ENCODE peak calls at places on chromosome 16, in ten cellular contexts. K, U, X, L, O, G, W, Q, N and E are unnamed samples.

GRCh38 chr16:57743458-57743857 is 7.9 kb downstream of the KATNB1 start:
- DNase-seq in K (no peak), U (no peak), X (no peak), L (no peak), O (no peak), G (no peak), W (no peak), Q (no peak), N (no peak), E (no peak)

GRCh38 chr16:69476920-69477418 is 52.5 kb downstream of the CYB5B start:
- DNase-seq in K (no peak), U (no peak), X (no peak), L (no peak), O (no peak), G (peak), W (no peak), Q (no peak), N (no peak), E (no peak)

GRCh38 chr16:4263504-4264436 is 9.1 kb downstream of the TFAP4 start:
- DNase-seq in K (no peak), U (no peak), X (peak), L (no peak), O (no peak), G (no peak), W (peak), Q (peak), N (peak), E (peak)

GRCh38 chr16:85639529-85640253 is 26.6 kb downstream of the GSE1 start:
- DNase-seq in K (no peak), U (no peak), X (peak), L (no peak), O (peak), G (no peak), W (no peak), Q (peak), N (no peak), E (no peak)

GRCh38 chr16:23469814-23470213 is 16.8 kb upstream of the COG7 start:
- DNase-seq in K (no peak), U (no peak), X (no peak), L (no peak), O (peak), G (peak), W (no peak), Q (no peak), N (no peak), E (no peak)

GRCh38 chr16:19644877-19645276 is 73.2 kb downstream of the KNOP1 start:
- DNase-seq in K (no peak), U (no peak), X (peak), L (no peak), O (no peak), G (no peak), W (no peak), Q (no peak), N (no peak), E (no peak)

GRCh38 chr16:31568577-31569359 is 41.1 kb downstream of the AHSP start:
- DNase-seq in K (no peak), U (no peak), X (peak), L (no peak), O (peak), G (no peak), W (no peak), Q (peak), N (peak), E (no peak)

GRCh38 chr16:89787365-89787805 is 29.1 kb downstream of the FANCA start:
- DNase-seq in K (no peak), U (no peak), X (no peak), L (no peak), O (no peak), G (no peak), W (no peak), Q (no peak), N (no peak), E (no peak)

GRCh38 chr16:84314373-84314772 is 19.7 kb downstream of the WFDC1 start:
- DNase-seq in K (no peak), U (no peak), X (no peak), L (no peak), O (no peak), G (no peak), W (no peak), Q (no peak), N (no peak), E (no peak)

GRCh38 chr16:57699481-57699880 is 4.9 kb downstream of the DRC7 start:
- DNase-seq in K (no peak), U (no peak), X (no peak), L (no peak), O (no peak), G (no peak), W (no peak), Q (no peak), N (no peak), E (no peak)

GRCh38 chr16:85677383-85677967 is 11.3 kb downstream of the GINS2 start:
- DNase-seq in K (no peak), U (no peak), X (no peak), L (no peak), O (no peak), G (no peak), W (no peak), Q (no peak), N (no peak), E (no peak)

GRCh38 chr16:87138316-87138715 is 178.9 kb downstream of the C16orf95 start:
- DNase-seq in K (no peak), U (no peak), X (no peak), L (no peak), O (no peak), G (no peak), W (no peak), Q (peak), N (no peak), E (no peak)

GRCh38 chr16:14018848-14019247 is 52.3 kb upstream of the MRTFB start:
- DNase-seq in K (no peak), U (no peak), X (no peak), L (no peak), O (no peak), G (no peak), W (no peak), Q (no peak), N (no peak), E (no peak)

GRCh38 chr16:88770459-88771293 is 14.3 kb downstream of the PIEZO1 start:
- DNase-seq in K (no peak), U (no peak), X (peak), L (no peak), O (peak), G (peak), W (no peak), Q (no peak), N (no peak), E (no peak)

GRCh38 chr16:85172465-85173071 is 60.3 kb upstream of the CIBAR2 start:
- DNase-seq in K (no peak), U (no peak), X (no peak), L (no peak), O (no peak), G (peak), W (no peak), Q (no peak), N (no peak), E (no peak)

GRCh38 chr16:75095637-75096036 is 20.9 kb downstream of the LDHD start:
- DNase-seq in K (no peak), U (no peak), X (no peak), L (no peak), O (no peak), G (no peak), W (no peak), Q (no peak), N (no peak), E (no peak)

GRCh38 chr16:75097191-75097761 is 19.3 kb downstream of the LDHD start:
- DNase-seq in K (no peak), U (no peak), X (no peak), L (no peak), O (no peak), G (no peak), W (no peak), Q (no peak), N (no peak), E (no peak)

GRCh38 chr16:75097941-75098897 is 18.4 kb downstream of the LDHD start:
- DNase-seq in K (peak), U (no peak), X (no peak), L (no peak), O (no peak), G (no peak), W (no peak), Q (no peak), N (no peak), E (no peak)

GRCh38 chr16:75095204-75095621 is 21.4 kb downstream of the LDHD start:
- DNase-seq in K (no peak), U (no peak), X (no peak), L (no peak), O (no peak), G (no peak), W (no peak), Q (no peak), N (no peak), E (no peak)

DNA sequence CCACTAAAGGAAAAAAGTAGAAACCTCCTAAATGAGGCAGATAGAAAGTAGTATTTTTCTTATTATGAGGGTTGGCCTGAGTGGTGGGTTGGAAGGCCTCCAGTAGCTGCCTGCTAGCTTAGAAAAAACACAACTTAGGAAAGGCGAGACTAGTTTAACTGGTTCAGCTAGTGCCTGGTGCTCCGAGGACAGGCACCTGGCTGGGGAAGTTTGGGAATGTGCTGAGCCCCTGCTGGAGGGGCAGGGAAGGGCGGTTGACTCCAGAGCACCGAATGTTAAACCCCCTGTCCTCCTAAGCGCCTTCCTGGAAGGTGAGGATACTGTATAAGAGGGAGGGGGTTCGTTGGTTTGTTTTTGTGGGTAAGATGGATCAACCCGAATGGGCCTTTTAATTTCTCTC is 19.9 kb downstream of the LDHD start:
- DNase-seq in K (no peak), U (no peak), X (no peak), L (no peak), O (peak), G (peak), W (no peak), Q (no peak), N (no peak), E (no peak)
- TF ChIP-seq CTCF in K (no peak), U (peak), X (no peak), L (peak), O (peak), G (peak), W (peak), Q (peak), N (peak), E (peak)

DNA sequence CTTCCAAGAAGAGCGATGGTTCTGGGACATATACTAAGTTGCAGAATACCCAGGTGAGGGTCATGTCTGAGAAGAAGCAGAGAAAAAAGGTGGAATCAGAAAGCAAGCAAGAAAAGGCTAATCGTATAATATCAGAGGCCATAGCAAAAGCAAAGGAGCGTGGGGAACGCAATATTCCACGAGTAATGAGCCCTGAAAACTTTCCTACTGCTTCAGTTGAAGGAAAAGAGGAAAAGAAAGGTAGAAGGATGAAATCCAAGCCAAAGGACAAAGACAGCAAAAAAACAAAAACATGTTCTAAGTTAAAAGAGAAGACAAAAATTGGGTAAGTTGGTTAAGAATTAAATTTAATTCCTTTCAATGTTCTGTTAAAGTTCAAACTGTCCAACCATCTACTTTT is 154.7 kb downstream of the CHD9 start:
- DNase-seq in K (no peak), U (no peak), X (no peak), L (no peak), O (no peak), G (no peak), W (peak), Q (no peak), N (no peak), E (no peak)
- TF ChIP-seq CTCF in K (no peak), U (no peak), X (no peak), L (no peak), O (no peak), G (no peak), W (no peak), Q (no peak), N (no peak), E (no peak)

GRCh38 chr16:10751291-10751697 is 7.7 kb downstream of the NUBP1 start:
- DNase-seq in K (no peak), U (no peak), X (no peak), L (no peak), O (no peak), G (no peak), W (no peak), Q (no peak), N (no peak), E (no peak)
- TF ChIP-seq CTCF in K (no peak), U (no peak), X (no peak), L (no peak), O (no peak), G (no peak), W (no peak), Q (no peak), N (no peak), E (no peak)

DNA sequence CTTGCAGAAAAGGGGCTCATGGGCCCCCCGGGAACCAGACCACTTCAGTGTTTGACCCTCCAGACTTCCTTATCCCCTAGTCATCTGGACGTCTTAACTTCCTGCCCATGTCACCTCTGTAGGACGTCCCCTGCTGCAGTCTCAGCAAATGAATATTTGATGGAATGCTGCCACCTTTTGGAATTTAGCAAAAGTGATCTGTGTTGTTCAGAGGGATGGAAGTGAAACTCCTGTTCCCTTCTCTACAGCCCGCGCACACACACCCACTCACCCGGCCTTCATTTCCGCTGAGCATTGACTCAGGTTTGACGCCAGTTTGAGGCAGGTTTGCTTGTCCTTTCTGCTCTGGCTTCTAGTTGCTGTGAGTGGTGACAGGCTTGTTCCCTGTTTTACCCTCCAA is 507.2 kb upstream of the EEF2KMT start:
- DNase-seq in K (no peak), U (no peak), X (no peak), L (no peak), O (no peak), G (peak), W (peak), Q (no peak), N (peak), E (no peak)
- TF ChIP-seq CTCF in K (no peak), U (no peak), X (no peak), L (peak), O (no peak), G (no peak), W (no peak), Q (no peak), N (peak), E (no peak)

GRCh38 chr16:49739381-49739780 is 116.5 kb downstream of the ZNF423 start:
- DNase-seq in K (no peak), U (no peak), X (no peak), L (no peak), O (no peak), G (no peak), W (no peak), Q (no peak), N (peak), E (no peak)
- TF ChIP-seq CTCF in K (no peak), U (no peak), X (no peak), L (peak), O (no peak), G (peak), W (no peak), Q (no peak), N (peak), E (no peak)

GRCh38 chr16:30375830-30376229 is 1.2 kb downstream of the MYL11 start:
- DNase-seq in K (no peak), U (peak), X (no peak), L (no peak), O (no peak), G (no peak), W (no peak), Q (no peak), N (no peak), E (no peak)

GRCh38 chr16:30376508-30376907 is 1.9 kb downstream of the MYL11 start:
- DNase-seq in K (no peak), U (peak), X (no peak), L (no peak), O (no peak), G (no peak), W (no peak), Q (no peak), N (no peak), E (no peak)

GRCh38 chr16:30372037-30372712 is 1.9 kb upstream of the TBC1D10B start:
- DNase-seq in K (no peak), U (peak), X (no peak), L (no peak), O (no peak), G (no peak), W (peak), Q (no peak), N (no peak), E (no peak)

GRCh38 chr16:30372725-30373124 is 1.9 kb upstream of the MYL11 start:
- DNase-seq in K (no peak), U (no peak), X (no peak), L (no peak), O (no peak), G (no peak), W (peak), Q (no peak), N (no peak), E (no peak)

DNA sequence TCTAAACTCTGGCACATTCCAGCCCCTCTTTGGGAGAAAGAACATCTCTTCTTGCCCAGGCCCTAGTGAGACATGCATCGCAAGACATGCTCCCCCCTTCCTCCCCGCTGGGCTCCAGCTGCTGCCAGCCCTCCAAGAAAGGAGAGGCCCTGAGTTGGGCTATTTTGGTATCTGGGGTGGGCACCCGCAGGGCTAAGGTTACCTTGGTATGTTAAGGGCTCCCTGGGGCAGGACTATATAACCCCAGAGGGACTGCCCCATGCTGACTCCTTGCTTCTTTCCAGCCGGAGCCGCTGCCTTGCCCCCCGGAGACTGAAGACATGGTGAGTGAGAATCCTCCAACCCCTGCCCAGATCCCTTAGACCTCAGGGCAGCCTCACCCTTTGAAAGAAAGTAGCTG is at the start of gene MYL11:
- DNase-seq in K (no peak), U (no peak), X (no peak), L (no peak), O (no peak), G (no peak), W (no peak), Q (no peak), N (no peak), E (no peak)
- TF ChIP-seq CTCF in K (no peak), U (no peak), X (no peak), L (no peak), O (no peak), G (no peak), W (no peak), Q (no peak), N (no peak), E (no peak)